ENCODE peak calls at places on chromosomes 16 and 17, in eight cellular contexts. H, Z, Y, V, T, M, W and K are unnamed samples.

GRCh38 chr16:76665571-76666275 is 388.5 kb downstream of the CNTNAP4 start:
- DNase-seq in H (no peak), Z (no peak), Y (no peak), V (no peak), T (no peak), M (no peak), W (no peak), K (no peak)

GRCh38 chr16:57471852-57472664 is 9.6 kb downstream of the POLR2C start:
- DNase-seq in H (no peak), Z (no peak), Y (no peak), V (no peak), T (no peak), M (no peak), W (no peak), K (no peak)

GRCh38 chr16:58249388-58249779 is 45.4 kb downstream of the PRSS54 start:
- DNase-seq in H (no peak), Z (no peak), Y (no peak), V (no peak), T (no peak), M (no peak), W (no peak), K (no peak)

GRCh38 chr16:2415085-2415484 is 14.2 kb upstream of the CCNF start:
- DNase-seq in H (no peak), Z (no peak), Y (no peak), V (no peak), T (no peak), M (no peak), W (no peak), K (no peak)

GRCh38 chr16:30394603-30395154 is 541 bp upstream of the ZNF48 start:
- DNase-seq in H (no peak), Z (peak; percentile 58), Y (no peak), V (no peak), T (no peak), M (no peak), W (no peak), K (no peak)

GRCh38 chr17:73589096-73589980 is 54.9 kb downstream of the SDK2 start:
- DNase-seq in H (no peak), Z (no peak), Y (no peak), V (no peak), T (no peak), M (no peak), W (peak; percentile 45), K (no peak)

GRCh38 chr17:80758793-80759673 is 214.4 kb downstream of the RPTOR start:
- DNase-seq in H (no peak), Z (peak; percentile 52), Y (peak; percentile 73), V (no peak), T (no peak), M (no peak), W (no peak), K (no peak)

GRCh38 chr17:76687278-76688164 is 23.2 kb downstream of the MXRA7 start:
- DNase-seq in H (no peak), Z (no peak), Y (no peak), V (no peak), T (no peak), M (no peak), W (no peak), K (no peak)

GRCh38 chr16:19717319-19717718 is 708 bp downstream of the KNOP1 start:
- DNase-seq in H (no peak), Z (no peak), Y (no peak), V (no peak), T (no peak), M (no peak), W (no peak), K (no peak)

GRCh38 chr16:19707699-19708497 is 10.1 kb downstream of the KNOP1 start:
- DNase-seq in H (no peak), Z (no peak), Y (no peak), V (no peak), T (no peak), M (no peak), W (no peak), K (no peak)

GRCh38 chr17:68094481-68095078 is 59.0 kb downstream of the KPNA2 start:
- DNase-seq in H (no peak), Z (no peak), Y (no peak), V (no peak), T (no peak), M (no peak), W (no peak), K (no peak)

GRCh38 chr17:3695723-3696411 is at the start of gene P2RX5:
- DNase-seq in H (no peak), Z (peak; percentile 25), Y (peak; percentile 80), V (no peak), T (peak; percentile 50), M (peak; percentile 69), W (no peak), K (no peak)

GRCh38 chr17:67696853-67697505 is 20.8 kb upstream of the NOL11 start:
- DNase-seq in H (no peak), Z (no peak), Y (no peak), V (no peak), T (no peak), M (no peak), W (no peak), K (no peak)

GRCh38 chr16:68426355-68426652 is 22.0 kb downstream of the SMPD3 start:
- DNase-seq in H (no peak), Z (peak; percentile 25), Y (no peak), V (no peak), T (no peak), M (no peak), W (no peak), K (peak; percentile 5)

GRCh38 chr16:15907863-15908478 is 19.6 kb upstream of the CEP20 start:
- DNase-seq in H (peak; percentile 56), Z (peak; percentile 46), Y (peak; percentile 45), V (no peak), T (no peak), M (peak; percentile 87), W (no peak), K (no peak)

GRCh38 chr17:60383379-60383778 is 8.6 kb downstream of the USP32 start:
- DNase-seq in H (no peak), Z (no peak), Y (no peak), V (no peak), T (no peak), M (no peak), W (no peak), K (no peak)